ENCODE peak calls at places on chromosomes 11 and 22, in five cellular contexts. One of them, this sample, is unnamed. For H3K36me3, the result is how much of the 10 kb centered on the place peaks cover.

GRCh38 chr11:34380696-34381095 is 22.9 kb upstream of the ABTB2 start:
- DNase-seq in stomach: no peak
- DNase-seq in esophagus muscularis mucosa: no peak
- DNase-seq in Panc1: peak
- DNase-seq in GM23338: no peak
- DNase-seq in this sample: no peak

GRCh38 chr11:32290783-32291182 is 144.6 kb downstream of the WT1 start:
- DNase-seq in stomach: no peak
- DNase-seq in esophagus muscularis mucosa: no peak
- DNase-seq in Panc1: no peak
- DNase-seq in GM23338: no peak
- DNase-seq in this sample: no peak

GRCh38 chr11:57588038-57588710 is 9.3 kb upstream of the SERPING1 start:
- DNase-seq in stomach: no peak
- DNase-seq in esophagus muscularis mucosa: no peak
- DNase-seq in Panc1: no peak
- DNase-seq in GM23338: no peak
- DNase-seq in this sample: no peak

GRCh38 chr11:61639816-61640443 is 40.3 kb upstream of the DAGLA start:
- DNase-seq in stomach: no peak
- DNase-seq in esophagus muscularis mucosa: no peak
- DNase-seq in Panc1: no peak
- DNase-seq in GM23338: peak
- DNase-seq in this sample: no peak

GRCh38 chr11:2272241-2272945 is 2.0 kb upstream of the ASCL2 start:
- DNase-seq in stomach: peak
- DNase-seq in esophagus muscularis mucosa: no peak
- DNase-seq in Panc1: no peak
- DNase-seq in GM23338: no peak
- DNase-seq in this sample: no peak

GRCh38 chr11:235998-236773 is at the start of gene SIRT3:
- DNase-seq in stomach: peak
- DNase-seq in esophagus muscularis mucosa: peak
- DNase-seq in Panc1: peak
- DNase-seq in GM23338: peak
- DNase-seq in this sample: peak

GRCh38 chr11:19935507-19935906 is 222.9 kb downstream of the NAV2 start:
- DNase-seq in stomach: no peak
- DNase-seq in esophagus muscularis mucosa: no peak
- DNase-seq in Panc1: no peak
- DNase-seq in GM23338: peak
- DNase-seq in this sample: no peak

GRCh38 chr11:13010737-13011342 is 1.7 kb downstream of the RASSF10 start:
- DNase-seq in stomach: peak
- DNase-seq in esophagus muscularis mucosa: peak
- DNase-seq in Panc1: no peak
- DNase-seq in GM23338: peak
- DNase-seq in this sample: peak

GRCh38 chr11:57777969-57778317 is 16.3 kb downstream of the CTNND1 start:
- DNase-seq in stomach: peak
- DNase-seq in esophagus muscularis mucosa: no peak
- DNase-seq in Panc1: no peak
- DNase-seq in GM23338: peak
- DNase-seq in this sample: no peak

GRCh38 chr11:10197091-10197490 is 96.9 kb downstream of the SBF2 start:
- DNase-seq in stomach: no peak
- DNase-seq in esophagus muscularis mucosa: no peak
- DNase-seq in Panc1: no peak
- DNase-seq in GM23338: no peak
- DNase-seq in this sample: no peak

GRCh38 chr11:127693686-127694085 is 693.1 kb upstream of the KIRREL3 start:
- DNase-seq in stomach: no peak
- DNase-seq in esophagus muscularis mucosa: no peak
- DNase-seq in Panc1: no peak
- DNase-seq in GM23338: no peak
- DNase-seq in this sample: no peak

GRCh38 chr11:105641433-105641832 is 31.6 kb downstream of the GRIA4 start:
- DNase-seq in stomach: no peak
- DNase-seq in esophagus muscularis mucosa: no peak
- DNase-seq in Panc1: no peak
- DNase-seq in GM23338: no peak
- DNase-seq in this sample: no peak

GRCh38 chr22:23067023-23067650 is 3.2 kb upstream of the GNAZ start:
- DNase-seq in stomach: peak
- DNase-seq in esophagus muscularis mucosa: peak
- DNase-seq in Panc1: no peak
- DNase-seq in GM23338: no peak
- DNase-seq in this sample: peak

GRCh38 chr11:8917157-8917820 is 6.3 kb downstream of the AKIP1 start:
- DNase-seq in stomach: peak
- DNase-seq in esophagus muscularis mucosa: no peak
- DNase-seq in Panc1: no peak
- DNase-seq in GM23338: peak
- DNase-seq in this sample: no peak

GRCh38 chr22:22720201-22720723 is 75.8 kb downstream of the GGTLC2 start:
- DNase-seq in stomach: no peak
- DNase-seq in esophagus muscularis mucosa: peak
- DNase-seq in Panc1: peak
- DNase-seq in GM23338: peak
- DNase-seq in this sample: no peak

GRCh38 chr22:50089231-50090140 is at the start of gene MOV10L1:
- DNase-seq in stomach: no peak
- DNase-seq in esophagus muscularis mucosa: no peak
- DNase-seq in Panc1: no peak
- DNase-seq in GM23338: peak
- DNase-seq in this sample: no peak

GRCh38 chr11:72758690-72759389 is 6.6 kb upstream of the ARAP1 start:
- DNase-seq in stomach: no peak
- DNase-seq in esophagus muscularis mucosa: no peak
- DNase-seq in Panc1: no peak
- DNase-seq in GM23338: no peak
- DNase-seq in this sample: no peak

GRCh38 chr11:86511086-86511551 is 136.4 kb downstream of the CCDC81 start:
- DNase-seq in stomach: no peak
- DNase-seq in esophagus muscularis mucosa: no peak
- DNase-seq in Panc1: no peak
- DNase-seq in GM23338: no peak
- DNase-seq in this sample: no peak

GRCh38 chr11:128544625-128545024 is 42.7 kb downstream of the ETS1 start:
- DNase-seq in stomach: no peak
- DNase-seq in esophagus muscularis mucosa: no peak
- DNase-seq in Panc1: no peak
- DNase-seq in GM23338: no peak
- DNase-seq in this sample: no peak

DNA sequence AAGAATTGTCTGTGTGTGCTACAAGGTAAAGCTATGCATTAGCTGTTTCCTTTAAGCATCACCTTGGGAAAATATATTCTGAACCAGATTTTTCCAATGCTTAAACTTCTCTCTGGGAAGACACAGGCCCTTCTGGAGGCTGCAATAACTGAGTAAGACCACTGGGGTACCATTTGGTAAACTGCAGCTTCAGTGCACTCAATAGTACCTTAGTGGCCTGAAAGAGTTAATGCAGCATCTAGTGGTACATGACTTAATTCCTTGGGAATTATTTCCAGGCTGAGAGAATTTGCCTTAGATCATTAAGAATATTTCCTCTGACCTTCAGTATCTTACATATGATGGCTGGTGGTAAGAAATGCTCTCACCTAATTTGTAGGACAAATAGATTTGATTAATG is 727.4 kb downstream of the DLG2 start:
- DNase-seq in stomach: no peak
- DNase-seq in esophagus muscularis mucosa: no peak
- DNase-seq in Panc1: no peak
- DNase-seq in GM23338: peak
- DNase-seq in this sample: no peak
- TF ChIP-seq CTCF in stomach: no peak
- TF ChIP-seq CTCF in esophagus muscularis mucosa: no peak
- TF ChIP-seq CTCF in Panc1: no peak
- TF ChIP-seq CTCF in GM23338: peak
- TF ChIP-seq CTCF in this sample: no peak

DNA sequence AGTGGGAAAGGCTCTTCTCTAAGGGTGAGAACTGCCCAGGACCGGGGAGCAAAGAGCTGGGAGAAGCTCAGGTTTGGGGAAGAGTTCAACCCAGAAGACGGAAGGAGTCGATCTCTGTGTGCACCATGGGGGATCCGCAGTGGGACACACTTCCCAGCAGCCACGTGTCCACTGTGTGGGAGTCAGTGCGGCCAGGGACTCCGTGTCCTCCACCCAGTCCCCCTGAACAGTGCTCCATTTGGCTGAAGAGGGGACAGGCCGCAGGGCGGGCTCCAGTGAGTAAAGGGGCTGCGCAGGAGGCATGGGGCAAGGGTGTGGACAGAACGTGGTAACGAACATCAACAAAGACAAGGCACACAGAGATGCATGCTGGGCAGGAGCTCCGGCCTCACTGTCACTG is 367.1 kb downstream of the SHANK2 start:
- DNase-seq in stomach: no peak
- DNase-seq in esophagus muscularis mucosa: no peak
- DNase-seq in Panc1: no peak
- DNase-seq in GM23338: no peak
- DNase-seq in this sample: no peak
- H3K36me3 ChIP-seq in stomach: under half
- H3K36me3 ChIP-seq in esophagus muscularis mucosa: under half
- H3K36me3 ChIP-seq in Panc1: under half
- H3K36me3 ChIP-seq in GM23338: under half
- H3K36me3 ChIP-seq in this sample: under half

GRCh38 chr22:38504731-38505594 is 1.1 kb downstream of the DDX17 start:
- DNase-seq in stomach: peak
- DNase-seq in esophagus muscularis mucosa: no peak
- DNase-seq in Panc1: no peak
- DNase-seq in GM23338: peak
- DNase-seq in this sample: no peak

GRCh38 chr22:38506118-38506962 is at the start of gene DDX17:
- DNase-seq in stomach: peak
- DNase-seq in esophagus muscularis mucosa: peak
- DNase-seq in Panc1: peak
- DNase-seq in GM23338: peak
- DNase-seq in this sample: peak

GRCh38 chr22:38503021-38503420 is 3.1 kb downstream of the DDX17 start:
- DNase-seq in stomach: no peak
- DNase-seq in esophagus muscularis mucosa: no peak
- DNase-seq in Panc1: no peak
- DNase-seq in GM23338: no peak
- DNase-seq in this sample: no peak

GRCh38 chr22:38501797-38502672 is 4.1 kb downstream of the DDX17 start:
- DNase-seq in stomach: no peak
- DNase-seq in esophagus muscularis mucosa: no peak
- DNase-seq in Panc1: no peak
- DNase-seq in GM23338: no peak
- DNase-seq in this sample: no peak

DNA sequence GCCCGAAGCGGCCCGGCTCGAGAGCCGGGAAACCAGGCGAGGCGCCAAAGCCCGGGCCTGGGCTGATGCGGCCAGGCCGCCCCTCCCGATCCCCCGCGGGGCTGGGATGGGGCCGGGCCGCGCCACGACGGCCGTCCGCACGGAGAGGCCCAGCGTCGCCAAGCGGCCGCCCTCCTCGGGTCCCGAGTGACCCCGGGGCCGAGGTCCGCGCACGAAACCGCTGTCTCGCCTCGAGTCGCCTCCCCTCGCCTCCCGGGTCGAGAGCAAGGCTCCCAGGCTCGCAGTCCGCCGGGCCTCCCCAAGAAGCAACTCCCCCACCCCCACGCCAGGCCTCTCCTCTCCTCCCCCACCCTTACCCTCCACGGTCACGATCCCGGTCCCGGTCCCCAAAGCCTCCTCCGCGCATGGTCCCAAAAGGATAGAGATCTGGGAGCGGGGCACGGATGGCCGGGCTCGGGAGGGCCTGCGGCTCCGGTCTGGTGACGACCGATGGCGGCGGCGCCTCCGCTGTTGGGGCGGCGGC is 455 bp downstream of the DDX17 start:
- DNase-seq in stomach: peak
- DNase-seq in esophagus muscularis mucosa: peak
- DNase-seq in Panc1: no peak
- DNase-seq in GM23338: peak
- DNase-seq in this sample: peak
- TF ChIP-seq POLR2AphosphoS5 in stomach: peak
- TF ChIP-seq POLR2AphosphoS5 in esophagus muscularis mucosa: peak
- TF ChIP-seq POLR2AphosphoS5 in Panc1: no peak
- TF ChIP-seq POLR2AphosphoS5 in GM23338: no peak
- TF ChIP-seq POLR2AphosphoS5 in this sample: peak

GRCh38 chr11:69718147-69718546 is 14.3 kb upstream of the FGF19 start:
- DNase-seq in stomach: no peak
- DNase-seq in esophagus muscularis mucosa: no peak
- DNase-seq in Panc1: no peak
- DNase-seq in GM23338: peak
- DNase-seq in this sample: no peak
- TF ChIP-seq CTCF in stomach: no peak
- TF ChIP-seq CTCF in esophagus muscularis mucosa: no peak
- TF ChIP-seq CTCF in Panc1: peak
- TF ChIP-seq CTCF in GM23338: peak
- TF ChIP-seq CTCF in this sample: no peak

DNA sequence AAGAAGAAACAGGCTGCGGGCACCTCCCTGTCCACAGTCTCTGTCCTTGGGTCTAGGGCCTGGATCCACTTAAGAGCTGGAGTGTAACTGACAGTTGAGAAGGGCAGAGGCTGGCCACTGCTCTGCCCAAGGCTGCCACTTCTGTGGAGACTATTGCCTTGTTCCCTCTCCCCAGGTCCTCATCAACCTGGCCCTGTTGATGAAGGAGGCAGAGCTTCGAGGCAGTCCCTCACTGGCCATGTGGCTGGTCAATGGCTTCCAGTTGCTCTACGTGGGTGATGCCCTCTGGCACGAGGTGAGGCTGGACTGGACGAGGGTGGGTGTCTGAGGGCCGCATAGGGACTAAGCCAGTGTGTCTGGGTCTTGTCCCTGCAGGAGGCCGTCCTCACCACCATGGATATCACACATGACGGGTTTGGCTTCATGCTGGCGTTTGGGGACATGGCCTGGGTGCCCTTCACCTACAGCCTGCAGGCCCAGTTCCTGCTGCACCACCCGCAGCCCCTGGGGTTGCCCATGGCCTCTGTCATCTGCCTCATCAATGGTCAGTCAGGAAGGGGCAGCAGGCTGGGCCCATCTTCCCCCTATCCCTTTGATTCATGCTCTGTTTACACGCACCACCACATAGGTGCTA is 2.8 kb downstream of the ZNHIT2 start:
- DNase-seq in stomach: no peak
- DNase-seq in esophagus muscularis mucosa: no peak
- DNase-seq in Panc1: no peak
- DNase-seq in GM23338: no peak
- DNase-seq in this sample: peak
- H3K36me3 ChIP-seq in stomach: under half
- H3K36me3 ChIP-seq in esophagus muscularis mucosa: under half
- H3K36me3 ChIP-seq in Panc1: under half
- H3K36me3 ChIP-seq in GM23338: under half
- H3K36me3 ChIP-seq in this sample: under half